ENCODE peak calls at places on chromosomes 13 and 19, in nine cellular contexts. One of them, this sample, is unnamed.

GRCh38 chr13:51803422-51804294 is at the start of gene DHRS12:
- DNase-seq in A549: peak; percentile 77
- DNase-seq in lower lobe of right lung: peak; percentile 95
- DNase-seq in right cardiac atrium: peak; percentile 97
- DNase-seq in heart left ventricle: peak; percentile 95
- DNase-seq in substantia nigra: peak; percentile 86
- DNase-seq in aorta: peak; percentile 95
- DNase-seq in cardiac muscle cell: peak; percentile 87
- DNase-seq in Panc1: no peak
- DNase-seq in this sample: no peak

GRCh38 chr19:30799854-30800755 is 427.9 kb downstream of the ZNF536 start:
- DNase-seq in heart left ventricle: peak; percentile 57
- DNase-seq in aorta: no peak
- DNase-seq in cardiac muscle cell: peak; percentile 75
- DNase-seq in lower lobe of right lung: peak; percentile 60
- DNase-seq in substantia nigra: peak; percentile 29
- DNase-seq in A549: peak; percentile 83
- DNase-seq in right cardiac atrium: peak; percentile 75
- DNase-seq in Panc1: no peak
- DNase-seq in this sample: no peak

GRCh38 chr13:47480941-47481340 is 520.1 kb downstream of the SUCLA2 start:
- DNase-seq in right cardiac atrium: no peak
- DNase-seq in A549: no peak
- DNase-seq in aorta: no peak
- DNase-seq in substantia nigra: no peak
- DNase-seq in Panc1: no peak
- DNase-seq in cardiac muscle cell: no peak
- DNase-seq in lower lobe of right lung: no peak
- DNase-seq in heart left ventricle: no peak
- DNase-seq in this sample: no peak

GRCh38 chr19:44069415-44069814 is 2.5 kb upstream of the ZNF284 start:
- DNase-seq in cardiac muscle cell: no peak
- DNase-seq in Panc1: no peak
- DNase-seq in A549: no peak
- DNase-seq in heart left ventricle: no peak
- DNase-seq in lower lobe of right lung: no peak
- DNase-seq in right cardiac atrium: no peak
- DNase-seq in substantia nigra: no peak
- DNase-seq in aorta: no peak
- DNase-seq in this sample: no peak

GRCh38 chr13:23703241-23703640 is 133.0 kb downstream of the TNFRSF19 start:
- DNase-seq in right cardiac atrium: no peak
- DNase-seq in heart left ventricle: no peak
- DNase-seq in lower lobe of right lung: no peak
- DNase-seq in Panc1: no peak
- DNase-seq in aorta: no peak
- DNase-seq in cardiac muscle cell: no peak
- DNase-seq in substantia nigra: no peak
- DNase-seq in A549: no peak
- DNase-seq in this sample: no peak

GRCh38 chr19:48654299-48655059 is 8.5 kb upstream of the CA11 start:
- DNase-seq in cardiac muscle cell: no peak
- DNase-seq in Panc1: no peak
- DNase-seq in lower lobe of right lung: no peak
- DNase-seq in aorta: no peak
- DNase-seq in A549: no peak
- DNase-seq in right cardiac atrium: no peak
- DNase-seq in substantia nigra: no peak
- DNase-seq in heart left ventricle: no peak
- DNase-seq in this sample: no peak

GRCh38 chr13:51324714-51325440 is 14.6 kb upstream of the SERPINE3 start:
- DNase-seq in aorta: no peak
- DNase-seq in substantia nigra: peak; percentile 32
- DNase-seq in heart left ventricle: no peak
- DNase-seq in Panc1: no peak
- DNase-seq in lower lobe of right lung: no peak
- DNase-seq in right cardiac atrium: no peak
- DNase-seq in cardiac muscle cell: no peak
- DNase-seq in A549: no peak
- DNase-seq in this sample: no peak

GRCh38 chr13:46160474-46161066 is 21.4 kb downstream of the LCP1 start:
- DNase-seq in right cardiac atrium: no peak
- DNase-seq in aorta: no peak
- DNase-seq in A549: peak; percentile 47
- DNase-seq in lower lobe of right lung: no peak
- DNase-seq in cardiac muscle cell: peak; percentile 45
- DNase-seq in Panc1: peak; percentile 30
- DNase-seq in substantia nigra: no peak
- DNase-seq in heart left ventricle: no peak
- DNase-seq in this sample: no peak

GRCh38 chr13:20566424-20566916 is 487 bp upstream of the IFT88 start:
- DNase-seq in substantia nigra: no peak
- DNase-seq in right cardiac atrium: no peak
- DNase-seq in Panc1: no peak
- DNase-seq in aorta: no peak
- DNase-seq in A549: peak; percentile 40
- DNase-seq in heart left ventricle: no peak
- DNase-seq in cardiac muscle cell: no peak
- DNase-seq in lower lobe of right lung: no peak
- DNase-seq in this sample: peak; percentile 73

GRCh38 chr13:101945435-101945834 is 456.4 kb downstream of the FGF14 start:
- DNase-seq in heart left ventricle: no peak
- DNase-seq in cardiac muscle cell: no peak
- DNase-seq in lower lobe of right lung: no peak
- DNase-seq in right cardiac atrium: no peak
- DNase-seq in A549: no peak
- DNase-seq in Panc1: no peak
- DNase-seq in substantia nigra: no peak
- DNase-seq in aorta: no peak
- DNase-seq in this sample: no peak

GRCh38 chr19:11296264-11296663 is 304 bp downstream of the TSPAN16 start:
- DNase-seq in right cardiac atrium: peak; percentile 65
- DNase-seq in A549: no peak
- DNase-seq in substantia nigra: no peak
- DNase-seq in aorta: no peak
- DNase-seq in lower lobe of right lung: no peak
- DNase-seq in Panc1: no peak
- DNase-seq in cardiac muscle cell: no peak
- DNase-seq in heart left ventricle: peak; percentile 39
- DNase-seq in this sample: no peak

GRCh38 chr13:41145136-41145908 is 12.7 kb upstream of the KBTBD6 start:
- DNase-seq in right cardiac atrium: no peak
- DNase-seq in Panc1: no peak
- DNase-seq in A549: no peak
- DNase-seq in aorta: no peak
- DNase-seq in substantia nigra: no peak
- DNase-seq in lower lobe of right lung: no peak
- DNase-seq in heart left ventricle: no peak
- DNase-seq in cardiac muscle cell: no peak
- DNase-seq in this sample: no peak

GRCh38 chr19:16425993-16426392 is 45.8 kb downstream of the EPS15L1 start:
- DNase-seq in aorta: no peak
- DNase-seq in cardiac muscle cell: no peak
- DNase-seq in substantia nigra: no peak
- DNase-seq in Panc1: no peak
- DNase-seq in lower lobe of right lung: no peak
- DNase-seq in heart left ventricle: no peak
- DNase-seq in A549: no peak
- DNase-seq in right cardiac atrium: no peak
- DNase-seq in this sample: no peak

GRCh38 chr13:42393573-42394360 is 121.8 kb downstream of the AKAP11 start:
- DNase-seq in Panc1: no peak
- DNase-seq in lower lobe of right lung: no peak
- DNase-seq in aorta: no peak
- DNase-seq in cardiac muscle cell: no peak
- DNase-seq in substantia nigra: no peak
- DNase-seq in A549: no peak
- DNase-seq in heart left ventricle: no peak
- DNase-seq in right cardiac atrium: no peak
- DNase-seq in this sample: no peak

GRCh38 chr19:36213793-36214387 is 575 bp downstream of the ZNF565 start:
- DNase-seq in heart left ventricle: no peak
- DNase-seq in Panc1: no peak
- DNase-seq in cardiac muscle cell: no peak
- DNase-seq in lower lobe of right lung: peak; percentile 52
- DNase-seq in A549: peak; percentile 41
- DNase-seq in aorta: no peak
- DNase-seq in substantia nigra: no peak
- DNase-seq in right cardiac atrium: no peak
- DNase-seq in this sample: peak; percentile 37

GRCh38 chr13:48727252-48728011 is 73.7 kb downstream of the CYSLTR2 start:
- DNase-seq in heart left ventricle: peak; percentile 63
- DNase-seq in aorta: no peak
- DNase-seq in lower lobe of right lung: no peak
- DNase-seq in cardiac muscle cell: no peak
- DNase-seq in Panc1: no peak
- DNase-seq in A549: no peak
- DNase-seq in substantia nigra: no peak
- DNase-seq in right cardiac atrium: peak; percentile 75
- DNase-seq in this sample: no peak

GRCh38 chr19:54312436-54313362 is at the start of gene LILRA5:
- DNase-seq in Panc1: no peak
- DNase-seq in aorta: peak; percentile 70
- DNase-seq in substantia nigra: no peak
- DNase-seq in lower lobe of right lung: peak; percentile 78
- DNase-seq in right cardiac atrium: peak; percentile 68
- DNase-seq in cardiac muscle cell: no peak
- DNase-seq in A549: no peak
- DNase-seq in heart left ventricle: peak; percentile 58
- DNase-seq in this sample: no peak

GRCh38 chr19:45477713-45478453 is 10.1 kb downstream of the FOSB start:
- DNase-seq in aorta: no peak
- DNase-seq in Panc1: no peak
- DNase-seq in heart left ventricle: no peak
- DNase-seq in right cardiac atrium: no peak
- DNase-seq in substantia nigra: no peak
- DNase-seq in cardiac muscle cell: no peak
- DNase-seq in lower lobe of right lung: no peak
- DNase-seq in A549: no peak
- DNase-seq in this sample: peak; percentile 68
- H3K27ac ChIP-seq in aorta: no peak overlapping the region
- H3K27ac ChIP-seq in Panc1: peak overlapping the region; percentile 61
- H3K27ac ChIP-seq in heart left ventricle: peak overlapping the region; percentile 99
- H3K27ac ChIP-seq in right cardiac atrium: peak overlapping the region; percentile 94
- H3K27ac ChIP-seq in substantia nigra: peak overlapping the region; percentile 96
- H3K27ac ChIP-seq in cardiac muscle cell: peak overlapping the region; percentile 100
- H3K27ac ChIP-seq in lower lobe of right lung: peak overlapping the region; percentile 97
- H3K27ac ChIP-seq in A549: peak overlapping the region; percentile 5
- H3K27ac ChIP-seq in this sample: peak overlapping the region; percentile 97

GRCh38 chr13:60230593-60230992 is 66.9 kb upstream of the DIAPH3 start:
- DNase-seq in substantia nigra: no peak
- DNase-seq in aorta: no peak
- DNase-seq in cardiac muscle cell: peak; percentile 84
- DNase-seq in heart left ventricle: no peak
- DNase-seq in A549: no peak
- DNase-seq in right cardiac atrium: no peak
- DNase-seq in lower lobe of right lung: no peak
- DNase-seq in Panc1: no peak
- DNase-seq in this sample: no peak
- H3K27ac ChIP-seq in substantia nigra: no peak overlapping the region
- H3K27ac ChIP-seq in aorta: no peak overlapping the region
- H3K27ac ChIP-seq in cardiac muscle cell: peak overlapping the region; percentile 92
- H3K27ac ChIP-seq in heart left ventricle: no peak overlapping the region
- H3K27ac ChIP-seq in A549: no peak overlapping the region
- H3K27ac ChIP-seq in right cardiac atrium: no peak overlapping the region
- H3K27ac ChIP-seq in lower lobe of right lung: no peak overlapping the region
- H3K27ac ChIP-seq in Panc1: no peak overlapping the region
- H3K27ac ChIP-seq in this sample: no peak overlapping the region

DNA sequence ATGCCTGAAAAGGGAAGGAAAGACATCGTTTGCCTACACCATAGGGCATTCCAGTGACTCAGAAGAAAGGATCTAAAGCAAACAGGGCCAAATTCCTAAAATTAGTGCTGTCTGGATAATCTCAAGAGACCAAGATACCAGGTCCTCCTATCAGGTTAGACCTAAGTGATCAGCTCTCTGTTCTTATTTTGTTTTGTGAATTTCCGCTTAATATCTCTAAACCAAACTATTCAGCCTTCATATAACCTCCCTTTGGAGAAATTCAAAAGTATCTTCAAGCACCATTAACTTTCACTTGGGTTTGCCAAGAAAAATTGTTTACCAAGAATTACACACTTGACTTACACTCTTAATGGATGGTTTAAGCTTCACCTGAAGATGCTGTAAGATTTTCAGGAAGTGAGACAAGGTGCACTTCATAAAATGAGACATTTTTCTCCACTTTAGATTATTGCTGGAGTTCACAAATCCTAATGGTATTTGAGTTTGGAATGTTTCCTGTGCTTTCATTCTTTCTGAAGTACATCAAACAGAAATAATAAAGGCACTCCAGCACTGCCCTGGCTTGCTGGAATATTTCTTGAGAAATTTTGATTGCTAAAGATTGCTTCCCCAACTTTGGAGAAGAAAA is 376.1 kb downstream of the LMO7 start:
- DNase-seq in aorta: no peak
- DNase-seq in lower lobe of right lung: no peak
- DNase-seq in Panc1: no peak
- DNase-seq in right cardiac atrium: no peak
- DNase-seq in heart left ventricle: no peak
- DNase-seq in substantia nigra: no peak
- DNase-seq in cardiac muscle cell: no peak
- DNase-seq in A549: no peak
- DNase-seq in this sample: no peak
- H3K27ac ChIP-seq in aorta: peak overlapping the region; percentile 67
- H3K27ac ChIP-seq in lower lobe of right lung: peak overlapping the region; percentile 25
- H3K27ac ChIP-seq in Panc1: no peak overlapping the region
- H3K27ac ChIP-seq in right cardiac atrium: no peak overlapping the region
- H3K27ac ChIP-seq in heart left ventricle: no peak overlapping the region
- H3K27ac ChIP-seq in substantia nigra: no peak overlapping the region
- H3K27ac ChIP-seq in cardiac muscle cell: peak overlapping the region; percentile 89
- H3K27ac ChIP-seq in A549: peak overlapping the region; percentile 15
- H3K27ac ChIP-seq in this sample: no peak overlapping the region

GRCh38 chr19:39555883-39556282 is 15.9 kb upstream of the EID2 start:
- DNase-seq in aorta: no peak
- DNase-seq in substantia nigra: no peak
- DNase-seq in lower lobe of right lung: no peak
- DNase-seq in cardiac muscle cell: no peak
- DNase-seq in right cardiac atrium: no peak
- DNase-seq in A549: no peak
- DNase-seq in heart left ventricle: no peak
- DNase-seq in Panc1: no peak
- DNase-seq in this sample: no peak

GRCh38 chr19:39557791-39558622 is 18.0 kb upstream of the EID2 start:
- DNase-seq in Panc1: peak; percentile 91
- DNase-seq in right cardiac atrium: no peak
- DNase-seq in cardiac muscle cell: peak; percentile 3
- DNase-seq in aorta: no peak
- DNase-seq in heart left ventricle: no peak
- DNase-seq in substantia nigra: no peak
- DNase-seq in lower lobe of right lung: no peak
- DNase-seq in A549: no peak
- DNase-seq in this sample: no peak

GRCh38 chr19:39554701-39555311 is 14.8 kb upstream of the EID2 start:
- DNase-seq in substantia nigra: no peak
- DNase-seq in cardiac muscle cell: no peak
- DNase-seq in right cardiac atrium: no peak
- DNase-seq in lower lobe of right lung: no peak
- DNase-seq in Panc1: no peak
- DNase-seq in heart left ventricle: no peak
- DNase-seq in aorta: no peak
- DNase-seq in A549: no peak
- DNase-seq in this sample: no peak

GRCh38 chr19:39563408-39563807 is 23.4 kb upstream of the EID2 start:
- DNase-seq in Panc1: peak; percentile 81
- DNase-seq in right cardiac atrium: no peak
- DNase-seq in lower lobe of right lung: no peak
- DNase-seq in heart left ventricle: no peak
- DNase-seq in cardiac muscle cell: no peak
- DNase-seq in substantia nigra: no peak
- DNase-seq in A549: no peak
- DNase-seq in aorta: no peak
- DNase-seq in this sample: peak; percentile 37

GRCh38 chr19:39558623-39559117 is 18.7 kb upstream of the EID2 start:
- DNase-seq in substantia nigra: no peak
- DNase-seq in cardiac muscle cell: no peak
- DNase-seq in right cardiac atrium: no peak
- DNase-seq in lower lobe of right lung: no peak
- DNase-seq in A549: no peak
- DNase-seq in Panc1: no peak
- DNase-seq in heart left ventricle: no peak
- DNase-seq in aorta: no peak
- DNase-seq in this sample: no peak
- H3K27ac ChIP-seq in substantia nigra: no peak overlapping the region
- H3K27ac ChIP-seq in cardiac muscle cell: no peak overlapping the region
- H3K27ac ChIP-seq in right cardiac atrium: no peak overlapping the region
- H3K27ac ChIP-seq in lower lobe of right lung: peak overlapping the region; percentile 22
- H3K27ac ChIP-seq in A549: no peak overlapping the region
- H3K27ac ChIP-seq in Panc1: no peak overlapping the region
- H3K27ac ChIP-seq in heart left ventricle: no peak overlapping the region
- H3K27ac ChIP-seq in aorta: no peak overlapping the region
- H3K27ac ChIP-seq in this sample: no peak overlapping the region